ENCODE peak calls at places on chromosome 21, in four cellular contexts. V, C, K and T are unnamed samples.
A peak's percentile ranks its signal among the peaks of the same experiment; 100 is the strongest.

GRCh38 chr21:17343055-17343454 is 169.8 kb upstream of the CXADR start:
- DNase-seq in V (no peak), K (no peak), C (no peak), T (no peak)

GRCh38 chr21:30480145-30480544 is at the start of gene KRTAP19-1:
- DNase-seq in K (no peak), V (no peak), C (no peak), T (no peak)

GRCh38 chr21:25396135-25396711 is 211.1 kb downstream of the MRPL39 start:
- DNase-seq in K (no peak), V (no peak), C (no peak), T (peak; percentile 27)

GRCh38 chr21:17146426-17146825 is 366.4 kb upstream of the CXADR start:
- DNase-seq in C (no peak), V (no peak), K (no peak), T (no peak)

GRCh38 chr21:31397939-31398338 is 53.9 kb upstream of the TIAM1 start:
- DNase-seq in V (no peak), C (no peak), K (peak; percentile 46), T (no peak)

GRCh38 chr21:17491716-17492414 is 21.0 kb upstream of the CXADR start:
- DNase-seq in C (no peak), K (no peak), V (peak; percentile 86), T (no peak)

GRCh38 chr21:14878971-14879370 is 185.8 kb downstream of the NRIP1 start:
- DNase-seq in V (no peak), K (no peak), C (no peak), T (no peak)

GRCh38 chr21:20301395-20301794 is 696.8 kb upstream of the NCAM2 start:
- DNase-seq in C (no peak), K (no peak), V (no peak), T (no peak)

GRCh38 chr21:31293986-31294385 is 50.1 kb downstream of the TIAM1 start:
- DNase-seq in K (no peak), C (no peak), V (no peak), T (no peak)

GRCh38 chr21:46035809-46036695 is 54.5 kb downstream of the COL6A1 start:
- DNase-seq in K (no peak), C (peak; percentile 39), V (no peak), T (no peak)

GRCh38 chr21:46005081-46005480 is 23.5 kb downstream of the COL6A1 start:
- DNase-seq in C (no peak), V (no peak), K (peak; percentile 31), T (no peak)

GRCh38 chr21:15761508-15762100 is 31.8 kb downstream of the USP25 start:
- DNase-seq in C (peak; percentile 83), V (no peak), K (no peak), T (no peak)

GRCh38 chr21:39763282-39763970 is 18.4 kb downstream of the IGSF5 start:
- DNase-seq in K (no peak), V (no peak), C (no peak), T (no peak)

GRCh38 chr21:15138475-15138874 is 73.7 kb upstream of the NRIP1 start:
- DNase-seq in C (peak; percentile 56), K (no peak), V (no peak), T (no peak)

GRCh38 chr21:39153842-39154241 is 29.4 kb downstream of the PSMG1 start:
- DNase-seq in K (no peak), C (no peak), V (no peak), T (no peak)

GRCh38 chr21:31641416-31641922 is 18.0 kb upstream of the SOD1 start:
- DNase-seq in K (no peak), C (no peak), V (no peak), T (no peak)

GRCh38 chr21:41501919-41502318 is 6.0 kb downstream of the TMPRSS2 start:
- DNase-seq in V (no peak), K (no peak), C (no peak), T (no peak)

GRCh38 chr21:17726047-17726446 is 93.1 kb downstream of the C21orf91 start:
- DNase-seq in V (no peak), K (peak; percentile 30), C (no peak), T (no peak)

GRCh38 chr21:45867671-45868081 is 113.9 kb upstream of the COL6A1 start:
- DNase-seq in V (no peak), C (no peak), K (no peak), T (no peak)

GRCh38 chr21:39078322-39079065 is 104.8 kb downstream of the PSMG1 start:
- DNase-seq in V (no peak), C (no peak), K (no peak), T (no peak)

GRCh38 chr21:15743593-15743992 is 13.8 kb downstream of the USP25 start:
- DNase-seq in K (no peak), V (no peak), C (no peak), T (no peak)

GRCh38 chr21:21324297-21324696 is 326.1 kb downstream of the NCAM2 start:
- DNase-seq in K (no peak), C (no peak), V (no peak), T (no peak)

DNA sequence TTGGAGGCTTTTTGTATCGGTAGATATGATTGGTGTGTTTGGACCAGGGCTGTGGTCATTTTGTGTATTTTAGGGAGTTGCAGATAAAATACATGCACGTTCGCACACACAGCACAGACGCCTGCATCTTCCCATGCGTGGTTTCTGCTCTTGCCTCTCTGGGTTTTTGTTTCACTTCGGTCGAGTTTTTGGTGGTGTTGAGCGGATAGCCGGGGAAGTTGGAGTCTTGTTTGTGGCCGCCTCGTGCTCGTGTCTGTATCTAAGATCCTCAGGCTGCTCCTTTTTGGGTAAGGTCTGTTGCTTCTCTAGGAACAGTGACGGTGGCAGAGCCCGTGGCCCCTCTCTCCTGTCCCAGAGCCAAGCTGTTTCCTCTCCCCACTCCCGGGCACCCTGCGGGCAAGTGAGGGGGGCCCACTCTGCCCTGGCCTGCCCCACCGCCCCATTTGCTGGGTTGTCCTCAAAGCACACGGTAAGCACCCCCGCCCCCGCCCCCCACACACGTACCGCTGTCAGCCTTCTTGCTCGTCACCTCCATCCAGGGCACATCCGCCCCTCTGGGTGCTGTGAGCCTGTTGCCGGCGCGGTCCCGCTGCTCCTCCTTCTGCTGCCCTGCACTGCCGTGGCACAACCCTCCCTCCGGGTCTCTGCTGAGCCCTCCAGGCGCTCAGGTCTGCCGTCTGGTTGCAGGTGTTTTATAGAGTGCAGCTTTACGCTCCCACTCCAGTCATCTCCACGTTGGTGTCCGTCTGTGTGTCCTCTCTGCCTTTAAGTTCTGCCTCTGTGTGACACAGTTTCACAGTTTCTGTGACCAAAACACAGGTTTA is 51.9 kb downstream of the AGPAT3 start:
- DNase-seq in C (no peak), V (no peak), K (no peak), T (peak; percentile 79)
- TF ChIP-seq POLR2AphosphoS5 in C (no peak), V (no peak), K (no peak), T (no peak)

GRCh38 chr21:42513151-42513984 is at the start of gene SLC37A1:
- DNase-seq in K (peak; percentile 75), V (no peak), C (no peak), T (peak; percentile 62)

GRCh38 chr21:42512346-42513034 is 1.2 kb upstream of the SLC37A1 start:
- DNase-seq in C (no peak), K (no peak), V (no peak), T (no peak)

GRCh38 chr21:42515708-42516502 is 2.3 kb downstream of the SLC37A1 start:
- DNase-seq in C (peak; percentile 60), V (no peak), K (no peak), T (no peak)

GRCh38 chr21:42514883-42515228 is 1.2 kb downstream of the SLC37A1 start:
- DNase-seq in V (no peak), K (no peak), C (no peak), T (no peak)

GRCh38 chr21:42513985-42514882 is 582 bp downstream of the SLC37A1 start:
- DNase-seq in K (peak; percentile 74), C (peak; percentile 74), V (no peak), T (peak; percentile 70)
- TF ChIP-seq POLR2AphosphoS5 in K (no peak), C (no peak), V (no peak), T (peak; percentile 66)

GRCh38 chr21:42753804-42754203 is 100.4 kb downstream of the PDE9A start:
- DNase-seq in V (no peak), K (no peak), C (no peak), T (no peak)

GRCh38 chr21:42749226-42749625 is 95.8 kb downstream of the PDE9A start:
- DNase-seq in K (no peak), V (no peak), C (no peak), T (no peak)

GRCh38 chr21:42754270-42754933 is 101.0 kb downstream of the PDE9A start:
- DNase-seq in K (no peak), C (no peak), V (no peak), T (no peak)

GRCh38 chr21:42750737-42751530 is 97.5 kb downstream of the PDE9A start:
- DNase-seq in K (no peak), V (no peak), C (no peak), T (no peak)

DNA sequence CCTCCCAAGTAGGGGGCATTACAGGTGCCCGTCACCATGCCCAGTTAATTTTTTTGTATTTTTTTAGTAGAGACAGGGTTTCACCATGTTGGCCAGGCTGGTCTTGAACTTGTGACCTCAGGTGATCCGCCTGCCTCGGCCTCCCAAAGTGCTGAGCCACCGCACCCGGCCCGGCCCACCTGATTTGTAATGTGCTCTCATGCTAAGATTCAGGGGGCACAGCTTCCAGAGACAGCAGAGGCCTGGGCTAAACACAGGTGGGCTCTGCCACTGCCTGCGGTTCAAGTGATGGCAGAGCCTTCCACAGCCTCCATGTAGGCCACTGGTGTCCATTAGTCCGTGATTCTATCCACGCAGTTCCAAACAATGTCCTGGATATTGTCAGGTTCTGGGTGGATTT is 98.4 kb downstream of the PDE9A start:
- DNase-seq in K (no peak), C (no peak), V (no peak), T (no peak)
- TF ChIP-seq POLR2AphosphoS5 in K (no peak), C (no peak), V (no peak), T (no peak)

DNA sequence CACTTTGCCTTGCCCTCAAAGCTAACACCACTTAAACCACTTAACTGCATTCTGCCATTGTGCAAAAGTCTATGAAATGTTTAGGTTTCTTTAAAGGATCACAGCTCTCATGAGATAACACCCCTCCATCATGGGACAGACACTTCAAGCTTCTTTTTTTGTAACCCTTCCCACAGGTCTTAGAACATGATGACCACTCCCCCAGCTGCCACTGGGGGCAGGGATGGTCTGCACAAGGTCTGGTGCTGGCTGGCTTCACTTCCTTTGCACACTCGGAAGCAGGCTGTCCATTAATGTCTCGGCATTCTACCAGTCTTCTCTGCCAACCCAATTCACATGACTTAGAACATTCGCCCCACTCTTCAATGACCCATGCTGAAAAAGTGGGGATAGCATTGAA is 7.7 kb downstream of the ADAMTS1 start:
- DNase-seq in V (no peak), K (no peak), C (no peak), T (no peak)
- TF ChIP-seq POLR2AphosphoS5 in V (no peak), K (no peak), C (no peak), T (no peak)

GRCh38 chr21:44484498-44485253 is 29.4 kb downstream of the LRRC3 start:
- DNase-seq in K (peak; percentile 72), C (no peak), V (no peak), T (no peak)
- TF ChIP-seq POLR2AphosphoS5 in K (no peak), C (no peak), V (no peak), T (no peak)

GRCh38 chr21:28675265-28676041 is 317.2 kb downstream of the LTN1 start:
- DNase-seq in C (no peak), K (no peak), V (no peak), T (no peak)
- TF ChIP-seq POLR2AphosphoS5 in C (no peak), K (no peak), V (no peak), T (no peak)